ENCODE peak calls at places on chromosomes 3 and 15, in seven cellular contexts. M, R, W, Q, H, Y and P are unnamed samples.

GRCh38 chr3:193605876-193606275 is 12.9 kb downstream of the OPA1 start:
- DNase-seq in M (peak; percentile 21), R (peak; percentile 69), W (peak; percentile 73), Q (peak; percentile 58), H (peak; percentile 63), Y (peak; percentile 55), P (peak; percentile 91)

GRCh38 chr15:65916664-65917406 is 47.5 kb downstream of the RAB11A start:
- DNase-seq in M (no peak), R (peak; percentile 68), W (peak; percentile 28), Q (peak; percentile 42), H (peak; percentile 77), Y (peak; percentile 71), P (peak; percentile 80)

GRCh38 chr15:23686466-23687142 is 501 bp downstream of the NDN start:
- DNase-seq in M (no peak), R (no peak), W (no peak), Q (no peak), H (peak; percentile 7), Y (no peak), P (no peak)

GRCh38 chr15:74027688-74028087 is 33.2 kb downstream of the PML start:
- DNase-seq in M (no peak), R (no peak), W (no peak), Q (peak; percentile 23), H (no peak), Y (no peak), P (no peak)

GRCh38 chr3:183013857-183014256 is 33.5 kb upstream of the DCUN1D1 start:
- DNase-seq in M (no peak), R (no peak), W (no peak), Q (no peak), H (no peak), Y (no peak), P (no peak)

GRCh38 chr15:50718700-50719125 is 32.1 kb upstream of the TRPM7 start:
- DNase-seq in M (no peak), R (no peak), W (no peak), Q (no peak), H (no peak), Y (no peak), P (no peak)

GRCh38 chr3:20648294-20648693 is 462.3 kb upstream of the SGO1 start:
- DNase-seq in M (no peak), R (no peak), W (peak; percentile 60), Q (no peak), H (no peak), Y (no peak), P (no peak)

GRCh38 chr3:38138347-38139190 is at the start of gene MYD88:
- DNase-seq in M (peak; percentile 76), R (peak; percentile 83), W (peak; percentile 53), Q (peak; percentile 31), H (peak; percentile 80), Y (peak; percentile 87), P (peak; percentile 50)

GRCh38 chr15:63003836-63004610 is 38.5 kb upstream of the TPM1 start:
- DNase-seq in M (no peak), R (no peak), W (no peak), Q (no peak), H (no peak), Y (no peak), P (no peak)

GRCh38 chr3:55202320-55202719 is 274.5 kb upstream of the LRTM1 start:
- DNase-seq in M (no peak), R (no peak), W (peak; percentile 48), Q (no peak), H (no peak), Y (no peak), P (no peak)

GRCh38 chr3:150202696-150203095 is 205.4 kb upstream of the TSC22D2 start:
- DNase-seq in M (no peak), R (no peak), W (no peak), Q (peak; percentile 68), H (no peak), Y (no peak), P (no peak)

GRCh38 chr3:187012609-187013051 is 82.3 kb downstream of the ST6GAL1 start:
- DNase-seq in M (no peak), R (no peak), W (no peak), Q (no peak), H (no peak), Y (no peak), P (no peak)

GRCh38 chr3:71254658-71255057 is 328.9 kb downstream of the FOXP1 start:
- DNase-seq in M (no peak), R (no peak), W (no peak), Q (no peak), H (no peak), Y (no peak), P (peak; percentile 60)

GRCh38 chr3:170524072-170524471 is 61.8 kb downstream of the SLC7A14 start:
- DNase-seq in M (no peak), R (no peak), W (no peak), Q (peak; percentile 41), H (no peak), Y (no peak), P (no peak)

GRCh38 chr3:95705786-95706418 is 1108.5 kb upstream of the EPHA6 start:
- DNase-seq in M (no peak), R (no peak), W (no peak), Q (no peak), H (no peak), Y (no peak), P (peak; percentile 55)

GRCh38 chr15:76060098-76060989 is 559 bp downstream of the TMEM266 start:
- DNase-seq in M (no peak), R (no peak), W (no peak), Q (no peak), H (no peak), Y (no peak), P (no peak)

GRCh38 chr3:113148814-113149213 is 62.5 kb upstream of the BOC start:
- DNase-seq in M (no peak), R (no peak), W (no peak), Q (no peak), H (no peak), Y (no peak), P (no peak)